ENCODE peak calls at places on chromosomes 2 and 18, in seven cellular contexts. One of them, this sample, is unnamed.

GRCh38 chr18:49590608-49591007 is 28.8 kb downstream of the LIPG start:
- DNase-seq in OCI-LY7: no peak
- DNase-seq in A549: no peak
- DNase-seq in CD4-positive, alpha-beta memory T cell: no peak
- DNase-seq in cardiac fibroblast: no peak
- DNase-seq in brain microvascular endothelial cell: no peak
- DNase-seq in HAP-1: no peak
- DNase-seq in this sample: no peak

GRCh38 chr2:6955523-6956136 is 38.4 kb downstream of the RNF144A start:
- DNase-seq in OCI-LY7: no peak
- DNase-seq in A549: no peak
- DNase-seq in CD4-positive, alpha-beta memory T cell: no peak
- DNase-seq in cardiac fibroblast: no peak
- DNase-seq in brain microvascular endothelial cell: no peak
- DNase-seq in HAP-1: no peak
- DNase-seq in this sample: no peak

GRCh38 chr2:54597153-54597827 is 126.2 kb upstream of the EML6 start:
- DNase-seq in OCI-LY7: peak
- DNase-seq in A549: no peak
- DNase-seq in CD4-positive, alpha-beta memory T cell: no peak
- DNase-seq in cardiac fibroblast: peak
- DNase-seq in brain microvascular endothelial cell: no peak
- DNase-seq in HAP-1: no peak
- DNase-seq in this sample: no peak

GRCh38 chr2:85468704-85469349 is 50.3 kb downstream of the SH2D6 start:
- DNase-seq in OCI-LY7: no peak
- DNase-seq in A549: peak
- DNase-seq in CD4-positive, alpha-beta memory T cell: no peak
- DNase-seq in cardiac fibroblast: peak
- DNase-seq in brain microvascular endothelial cell: no peak
- DNase-seq in HAP-1: peak
- DNase-seq in this sample: peak

GRCh38 chr18:55501594-55502345 is 86.2 kb downstream of the TCF4 start:
- DNase-seq in OCI-LY7: no peak
- DNase-seq in A549: no peak
- DNase-seq in CD4-positive, alpha-beta memory T cell: no peak
- DNase-seq in cardiac fibroblast: peak
- DNase-seq in brain microvascular endothelial cell: no peak
- DNase-seq in HAP-1: no peak
- DNase-seq in this sample: no peak

GRCh38 chr2:20588918-20589871 is 61.7 kb downstream of the HS1BP3 start:
- DNase-seq in OCI-LY7: no peak
- DNase-seq in A549: no peak
- DNase-seq in CD4-positive, alpha-beta memory T cell: no peak
- DNase-seq in cardiac fibroblast: no peak
- DNase-seq in brain microvascular endothelial cell: no peak
- DNase-seq in HAP-1: no peak
- DNase-seq in this sample: no peak

GRCh38 chr2:8794923-8795825 is 42.2 kb downstream of the KIDINS220 start:
- DNase-seq in OCI-LY7: no peak
- DNase-seq in A549: no peak
- DNase-seq in CD4-positive, alpha-beta memory T cell: no peak
- DNase-seq in cardiac fibroblast: peak
- DNase-seq in brain microvascular endothelial cell: no peak
- DNase-seq in HAP-1: no peak
- DNase-seq in this sample: no peak

GRCh38 chr2:168717790-168718502 is 84.5 kb upstream of the NOSTRIN start:
- DNase-seq in OCI-LY7: no peak
- DNase-seq in A549: no peak
- DNase-seq in CD4-positive, alpha-beta memory T cell: no peak
- DNase-seq in cardiac fibroblast: no peak
- DNase-seq in brain microvascular endothelial cell: no peak
- DNase-seq in HAP-1: no peak
- DNase-seq in this sample: no peak

GRCh38 chr2:100764430-100764829 is 55.5 kb upstream of the NPAS2 start:
- DNase-seq in OCI-LY7: no peak
- DNase-seq in A549: no peak
- DNase-seq in CD4-positive, alpha-beta memory T cell: no peak
- DNase-seq in cardiac fibroblast: no peak
- DNase-seq in brain microvascular endothelial cell: no peak
- DNase-seq in HAP-1: no peak
- DNase-seq in this sample: no peak

GRCh38 chr18:26503382-26503781 is 45.0 kb downstream of the KCTD1 start:
- DNase-seq in OCI-LY7: no peak
- DNase-seq in A549: no peak
- DNase-seq in CD4-positive, alpha-beta memory T cell: no peak
- DNase-seq in cardiac fibroblast: peak
- DNase-seq in brain microvascular endothelial cell: no peak
- DNase-seq in HAP-1: no peak
- DNase-seq in this sample: no peak

GRCh38 chr2:121243821-121244460 is 41.1 kb downstream of the TFCP2L1 start:
- DNase-seq in OCI-LY7: no peak
- DNase-seq in A549: no peak
- DNase-seq in CD4-positive, alpha-beta memory T cell: no peak
- DNase-seq in cardiac fibroblast: no peak
- DNase-seq in brain microvascular endothelial cell: no peak
- DNase-seq in HAP-1: no peak
- DNase-seq in this sample: no peak

GRCh38 chr2:85160946-85161625 is 27.9 kb downstream of the TCF7L1 start:
- DNase-seq in OCI-LY7: no peak
- DNase-seq in A549: no peak
- DNase-seq in CD4-positive, alpha-beta memory T cell: no peak
- DNase-seq in cardiac fibroblast: no peak
- DNase-seq in brain microvascular endothelial cell: no peak
- DNase-seq in HAP-1: no peak
- DNase-seq in this sample: no peak

GRCh38 chr2:74567862-74568261 is 13.3 kb downstream of the DOK1 start:
- DNase-seq in OCI-LY7: no peak
- DNase-seq in A549: no peak
- DNase-seq in CD4-positive, alpha-beta memory T cell: no peak
- DNase-seq in cardiac fibroblast: peak
- DNase-seq in brain microvascular endothelial cell: peak
- DNase-seq in HAP-1: no peak
- DNase-seq in this sample: no peak

GRCh38 chr2:239292956-239293355 is 107.9 kb downstream of the HDAC4 start:
- DNase-seq in OCI-LY7: no peak
- DNase-seq in A549: no peak
- DNase-seq in CD4-positive, alpha-beta memory T cell: no peak
- DNase-seq in cardiac fibroblast: no peak
- DNase-seq in brain microvascular endothelial cell: no peak
- DNase-seq in HAP-1: no peak
- DNase-seq in this sample: no peak

GRCh38 chr2:207458582-207458981 is 71.2 kb upstream of the CREB1 start:
- DNase-seq in OCI-LY7: no peak
- DNase-seq in A549: no peak
- DNase-seq in CD4-positive, alpha-beta memory T cell: no peak
- DNase-seq in cardiac fibroblast: no peak
- DNase-seq in brain microvascular endothelial cell: no peak
- DNase-seq in HAP-1: no peak
- DNase-seq in this sample: no peak

GRCh38 chr2:148829618-148830017 is 45.4 kb upstream of the KIF5C start:
- DNase-seq in OCI-LY7: no peak
- DNase-seq in A549: no peak
- DNase-seq in CD4-positive, alpha-beta memory T cell: no peak
- DNase-seq in cardiac fibroblast: no peak
- DNase-seq in brain microvascular endothelial cell: no peak
- DNase-seq in HAP-1: no peak
- DNase-seq in this sample: no peak

GRCh38 chr18:59986139-59986538 is 86.3 kb downstream of the PMAIP1 start:
- DNase-seq in OCI-LY7: no peak
- DNase-seq in A549: no peak
- DNase-seq in CD4-positive, alpha-beta memory T cell: no peak
- DNase-seq in cardiac fibroblast: no peak
- DNase-seq in brain microvascular endothelial cell: no peak
- DNase-seq in HAP-1: no peak
- DNase-seq in this sample: no peak

GRCh38 chr2:72995420-72996151 is 75.9 kb downstream of the SFXN5 start:
- DNase-seq in OCI-LY7: no peak
- DNase-seq in A549: no peak
- DNase-seq in CD4-positive, alpha-beta memory T cell: no peak
- DNase-seq in cardiac fibroblast: no peak
- DNase-seq in brain microvascular endothelial cell: no peak
- DNase-seq in HAP-1: no peak
- DNase-seq in this sample: no peak

GRCh38 chr18:24602156-24602555 is 141.7 kb downstream of the HRH4 start:
- DNase-seq in OCI-LY7: no peak
- DNase-seq in A549: no peak
- DNase-seq in CD4-positive, alpha-beta memory T cell: no peak
- DNase-seq in cardiac fibroblast: no peak
- DNase-seq in brain microvascular endothelial cell: no peak
- DNase-seq in HAP-1: no peak
- DNase-seq in this sample: no peak

GRCh38 chr2:134261398-134262131 is 7.7 kb downstream of the MGAT5 start:
- DNase-seq in OCI-LY7: peak
- DNase-seq in A549: no peak
- DNase-seq in CD4-positive, alpha-beta memory T cell: no peak
- DNase-seq in cardiac fibroblast: peak
- DNase-seq in brain microvascular endothelial cell: no peak
- DNase-seq in HAP-1: no peak
- DNase-seq in this sample: no peak

GRCh38 chr18:36296591-36297418 is 708 bp upstream of the FHOD3 start:
- DNase-seq in OCI-LY7: no peak
- DNase-seq in A549: peak
- DNase-seq in CD4-positive, alpha-beta memory T cell: no peak
- DNase-seq in cardiac fibroblast: peak
- DNase-seq in brain microvascular endothelial cell: peak
- DNase-seq in HAP-1: peak
- DNase-seq in this sample: peak

GRCh38 chr18:24413148-24413547 is 13.3 kb upstream of the IMPACT start:
- DNase-seq in OCI-LY7: no peak
- DNase-seq in A549: no peak
- DNase-seq in CD4-positive, alpha-beta memory T cell: no peak
- DNase-seq in cardiac fibroblast: no peak
- DNase-seq in brain microvascular endothelial cell: no peak
- DNase-seq in HAP-1: peak
- DNase-seq in this sample: peak

GRCh38 chr2:119809329-119810038 is 49.8 kb downstream of the PTPN4 start:
- DNase-seq in OCI-LY7: no peak
- DNase-seq in A549: no peak
- DNase-seq in CD4-positive, alpha-beta memory T cell: no peak
- DNase-seq in cardiac fibroblast: peak
- DNase-seq in brain microvascular endothelial cell: peak
- DNase-seq in HAP-1: no peak
- DNase-seq in this sample: no peak

DNA sequence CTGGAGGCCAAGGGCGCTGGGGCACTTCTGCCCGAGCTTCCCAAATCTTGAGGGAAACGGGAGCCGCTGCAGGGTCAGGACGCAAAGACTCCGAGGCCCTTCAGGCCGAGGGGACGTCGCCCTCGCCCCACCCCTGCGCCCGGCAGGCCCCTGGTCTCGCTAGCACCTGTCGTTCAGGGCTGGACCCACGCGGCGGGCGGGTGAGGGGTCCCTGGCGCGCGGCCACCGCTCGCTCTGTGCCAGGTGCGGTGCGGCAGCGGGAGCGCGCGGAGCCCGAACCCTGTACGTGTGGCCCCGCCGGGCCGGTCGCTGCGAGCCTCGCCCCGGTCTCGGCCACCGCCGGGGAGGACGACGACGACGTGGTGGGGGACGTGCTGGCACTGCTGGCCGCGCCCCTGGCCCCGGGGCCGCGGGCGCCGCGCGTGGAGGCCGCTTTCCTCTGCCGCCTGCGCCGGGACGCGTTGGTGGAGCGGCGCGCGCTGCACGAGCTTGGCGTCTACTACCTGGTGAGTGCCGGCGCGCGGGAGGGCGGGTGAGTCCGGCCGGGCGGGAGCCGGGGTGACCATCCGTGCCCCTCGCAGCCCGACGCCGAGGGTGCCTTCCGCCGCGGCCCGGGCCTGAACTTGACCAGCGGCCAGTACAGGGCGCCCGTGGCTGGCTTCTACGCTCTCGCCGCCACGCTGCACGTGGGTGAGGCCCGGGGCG is 4.9 kb downstream of the ERFE start:
- DNase-seq in OCI-LY7: no peak
- DNase-seq in A549: no peak
- DNase-seq in CD4-positive, alpha-beta memory T cell: no peak
- DNase-seq in cardiac fibroblast: no peak
- DNase-seq in brain microvascular endothelial cell: no peak
- DNase-seq in HAP-1: no peak
- DNase-seq in this sample: no peak
- H3K4me3 ChIP-seq in OCI-LY7: no peak
- H3K4me3 ChIP-seq in A549: no peak
- H3K4me3 ChIP-seq in CD4-positive, alpha-beta memory T cell: no peak
- H3K4me3 ChIP-seq in cardiac fibroblast: no peak
- H3K4me3 ChIP-seq in brain microvascular endothelial cell: peak
- H3K4me3 ChIP-seq in HAP-1: no peak
- H3K4me3 ChIP-seq in this sample: no peak

GRCh38 chr2:109455731-109456691 is 157.8 kb downstream of the SEPTIN10 start:
- DNase-seq in OCI-LY7: no peak
- DNase-seq in A549: no peak
- DNase-seq in CD4-positive, alpha-beta memory T cell: no peak
- DNase-seq in cardiac fibroblast: no peak
- DNase-seq in brain microvascular endothelial cell: no peak
- DNase-seq in HAP-1: no peak
- DNase-seq in this sample: peak

GRCh38 chr2:109456776-109457175 is 157.0 kb downstream of the SEPTIN10 start:
- DNase-seq in OCI-LY7: no peak
- DNase-seq in A549: no peak
- DNase-seq in CD4-positive, alpha-beta memory T cell: no peak
- DNase-seq in cardiac fibroblast: no peak
- DNase-seq in brain microvascular endothelial cell: no peak
- DNase-seq in HAP-1: no peak
- DNase-seq in this sample: peak

GRCh38 chr2:109457811-109458210 is 156.0 kb downstream of the SEPTIN10 start:
- DNase-seq in OCI-LY7: no peak
- DNase-seq in A549: no peak
- DNase-seq in CD4-positive, alpha-beta memory T cell: no peak
- DNase-seq in cardiac fibroblast: peak
- DNase-seq in brain microvascular endothelial cell: no peak
- DNase-seq in HAP-1: no peak
- DNase-seq in this sample: no peak

GRCh38 chr2:109458512-109458911 is 155.3 kb downstream of the SEPTIN10 start:
- DNase-seq in OCI-LY7: no peak
- DNase-seq in A549: no peak
- DNase-seq in CD4-positive, alpha-beta memory T cell: no peak
- DNase-seq in cardiac fibroblast: no peak
- DNase-seq in brain microvascular endothelial cell: no peak
- DNase-seq in HAP-1: no peak
- DNase-seq in this sample: no peak

GRCh38 chr2:109457366-109457765 is 156.4 kb downstream of the SEPTIN10 start:
- DNase-seq in OCI-LY7: no peak
- DNase-seq in A549: no peak
- DNase-seq in CD4-positive, alpha-beta memory T cell: no peak
- DNase-seq in cardiac fibroblast: no peak
- DNase-seq in brain microvascular endothelial cell: no peak
- DNase-seq in HAP-1: no peak
- DNase-seq in this sample: no peak
- H3K4me3 ChIP-seq in OCI-LY7: no peak
- H3K4me3 ChIP-seq in A549: no peak
- H3K4me3 ChIP-seq in CD4-positive, alpha-beta memory T cell: no peak
- H3K4me3 ChIP-seq in cardiac fibroblast: no peak
- H3K4me3 ChIP-seq in brain microvascular endothelial cell: no peak
- H3K4me3 ChIP-seq in HAP-1: no peak
- H3K4me3 ChIP-seq in this sample: no peak

GRCh38 chr2:63059434-63060078 is 8.9 kb downstream of the OTX1 start:
- DNase-seq in OCI-LY7: no peak
- DNase-seq in A549: no peak
- DNase-seq in CD4-positive, alpha-beta memory T cell: no peak
- DNase-seq in cardiac fibroblast: no peak
- DNase-seq in brain microvascular endothelial cell: no peak
- DNase-seq in HAP-1: no peak
- DNase-seq in this sample: no peak
- H3K4me3 ChIP-seq in OCI-LY7: no peak
- H3K4me3 ChIP-seq in A549: peak
- H3K4me3 ChIP-seq in CD4-positive, alpha-beta memory T cell: no peak
- H3K4me3 ChIP-seq in cardiac fibroblast: no peak
- H3K4me3 ChIP-seq in brain microvascular endothelial cell: no peak
- H3K4me3 ChIP-seq in HAP-1: peak
- H3K4me3 ChIP-seq in this sample: no peak

GRCh38 chr2:65026640-65027464 is 29.4 kb upstream of the CEP68 start:
- DNase-seq in OCI-LY7: peak
- DNase-seq in A549: no peak
- DNase-seq in CD4-positive, alpha-beta memory T cell: no peak
- DNase-seq in cardiac fibroblast: no peak
- DNase-seq in brain microvascular endothelial cell: no peak
- DNase-seq in HAP-1: no peak
- DNase-seq in this sample: no peak
- H3K4me3 ChIP-seq in OCI-LY7: peak
- H3K4me3 ChIP-seq in A549: no peak
- H3K4me3 ChIP-seq in CD4-positive, alpha-beta memory T cell: no peak
- H3K4me3 ChIP-seq in cardiac fibroblast: no peak
- H3K4me3 ChIP-seq in brain microvascular endothelial cell: no peak
- H3K4me3 ChIP-seq in HAP-1: no peak
- H3K4me3 ChIP-seq in this sample: no peak